ENCODE peak calls at places on chromosomes 13 and 19, in seven cellular contexts. R is omental fat pad; L is CD4-positive, alpha-beta T cell; G is BE2C; K is cardiac fibroblast; I is body of pancreas; J is upper lobe of left lung. Z is an unnamed sample.

GRCh38 chr13:23654111-23655110 is 84.2 kb downstream of the TNFRSF19 start:
- DNase-seq in R (no peak), L (no peak), G (no peak), K (peak), I (no peak), J (no peak), Z (no peak)

GRCh38 chr13:102769679-102770078 is 3.9 kb downstream of the TEX30 start:
- DNase-seq in R (no peak), L (no peak), G (no peak), K (peak), I (no peak), J (no peak), Z (no peak)

GRCh38 chr13:53368948-53369347 is 340.3 kb downstream of the OLFM4 start:
- DNase-seq in R (no peak), L (no peak), G (no peak), K (no peak), I (no peak), J (no peak), Z (no peak)

GRCh38 chr13:29162638-29163037 is 342.5 kb downstream of the MTUS2 start:
- DNase-seq in R (no peak), L (no peak), G (peak), K (peak), I (no peak), J (no peak), Z (no peak)

GRCh38 chr19:48798937-48799336 is 11.9 kb downstream of the BCAT2 start:
- DNase-seq in R (no peak), L (no peak), G (no peak), K (no peak), I (no peak), J (peak), Z (no peak)

GRCh38 chr19:4199699-4200293 is 17.3 kb downstream of the ANKRD24 start:
- DNase-seq in R (no peak), L (no peak), G (no peak), K (no peak), I (no peak), J (no peak), Z (no peak)

GRCh38 chr19:11203194-11204075 is 6.1 kb upstream of the KANK2 start:
- DNase-seq in R (peak), L (peak), G (peak), K (peak), I (peak), J (no peak), Z (no peak)

GRCh38 chr19:3821857-3822364 is 35.7 kb upstream of the MATK start:
- DNase-seq in R (peak), L (peak), G (peak), K (peak), I (peak), J (peak), Z (peak)

GRCh38 chr13:73850104-73850898 is 283.9 kb downstream of the KLF12 start:
- DNase-seq in R (no peak), L (no peak), G (no peak), K (no peak), I (no peak), J (no peak), Z (no peak)

GRCh38 chr13:44237276-44237767 is 136.3 kb upstream of the SERP2 start:
- DNase-seq in R (no peak), L (no peak), G (no peak), K (peak), I (peak), J (no peak), Z (no peak)

GRCh38 chr19:53951436-53951835 is 11.3 kb upstream of the CACNG8 start:
- DNase-seq in R (no peak), L (no peak), G (no peak), K (no peak), I (no peak), J (no peak), Z (no peak)

GRCh38 chr19:16612631-16613030 is 15.4 kb downstream of the MED26 start:
- DNase-seq in R (no peak), L (no peak), G (no peak), K (peak), I (no peak), J (no peak), Z (no peak)

GRCh38 chr13:51547425-51548176 is 36.7 kb upstream of the WDFY2 start:
- DNase-seq in R (no peak), L (no peak), G (no peak), K (no peak), I (no peak), J (no peak), Z (no peak)

GRCh38 chr13:31909889-31910551 is 121.6 kb upstream of the FRY start:
- DNase-seq in R (no peak), L (peak), G (peak), K (peak), I (peak), J (no peak), Z (no peak)

GRCh38 chr19:13011653-13012389 is 16.5 kb downstream of the NFIX start:
- DNase-seq in R (no peak), L (no peak), G (no peak), K (no peak), I (no peak), J (peak), Z (no peak)

GRCh38 chr13:70960841-70961443 is 852.7 kb upstream of the KLHL1 start:
- DNase-seq in R (no peak), L (no peak), G (peak), K (peak), I (no peak), J (no peak), Z (no peak)

GRCh38 chr13:77067519-77067918 is 40.6 kb upstream of the FBXL3 start:
- DNase-seq in R (no peak), L (no peak), G (no peak), K (no peak), I (no peak), J (no peak), Z (no peak)

GRCh38 chr13:106349080-106349841 is 186.2 kb downstream of the EFNB2 start:
- DNase-seq in R (no peak), L (no peak), G (peak), K (no peak), I (peak), J (peak), Z (no peak)

GRCh38 chr13:41954226-41954625 is 6.7 kb downstream of the VWA8 start:
- DNase-seq in R (no peak), L (no peak), G (no peak), K (no peak), I (no peak), J (no peak), Z (no peak)

GRCh38 chr13:51663980-51664957 is 80.0 kb downstream of the WDFY2 start:
- DNase-seq in R (no peak), L (no peak), G (no peak), K (peak), I (no peak), J (no peak), Z (no peak)

GRCh38 chr13:31073859-31074718 is 87.6 kb downstream of the HSPH1 start:
- DNase-seq in R (no peak), L (no peak), G (no peak), K (peak), I (no peak), J (no peak), Z (no peak)

GRCh38 chr13:78655007-78655406 is 3.9 kb downstream of the OBI1 start:
- DNase-seq in R (no peak), L (no peak), G (no peak), K (no peak), I (no peak), J (no peak), Z (no peak)

GRCh38 chr13:98769736-98770135 is 17.3 kb upstream of the SLC15A1 start:
- DNase-seq in R (no peak), L (no peak), G (no peak), K (no peak), I (no peak), J (no peak), Z (no peak)

GRCh38 chr19:10817291-10818038 is 18.5 kb downstream of the TMED1 start:
- DNase-seq in R (no peak), L (no peak), G (peak), K (peak), I (peak), J (peak), Z (no peak)

GRCh38 chr19:8571006-8571411 is 6.2 kb downstream of the MYO1F start:
- DNase-seq in R (no peak), L (peak), G (no peak), K (peak), I (no peak), J (no peak), Z (peak)

GRCh38 chr13:21435710-21436151 is 23.4 kb downstream of the ZDHHC20 start:
- DNase-seq in R (no peak), L (peak), G (no peak), K (peak), I (peak), J (no peak), Z (peak)

GRCh38 chr13:95256086-95256485 is 45.2 kb downstream of the ABCC4 start:
- DNase-seq in R (no peak), L (no peak), G (no peak), K (peak), I (no peak), J (no peak), Z (no peak)

GRCh38 chr19:47070756-47071155 is 22.3 kb upstream of the TMEM160 start:
- DNase-seq in R (no peak), L (no peak), G (no peak), K (no peak), I (no peak), J (no peak), Z (no peak)

GRCh38 chr19:50313812-50314536 is 15.2 kb downstream of the KCNC3 start:
- DNase-seq in R (no peak), L (no peak), G (no peak), K (no peak), I (peak), J (peak), Z (no peak)

GRCh38 chr19:15456441-15456840 is 6.7 kb upstream of the WIZ start:
- DNase-seq in R (no peak), L (no peak), G (no peak), K (no peak), I (no peak), J (peak), Z (no peak)

GRCh38 chr13:59111711-59112110 is 1052.0 kb downstream of the DIAPH3 start:
- DNase-seq in R (no peak), L (no peak), G (no peak), K (peak), I (no peak), J (no peak), Z (no peak)

GRCh38 chr13:73274147-73274546 is 215.3 kb downstream of the KLF5 start:
- DNase-seq in R (no peak), L (no peak), G (no peak), K (no peak), I (no peak), J (no peak), Z (no peak)

GRCh38 chr19:16370671-16371391 is 46.2 kb downstream of the KLF2 start:
- DNase-seq in R (no peak), L (no peak), G (no peak), K (no peak), I (no peak), J (no peak), Z (peak)

GRCh38 chr13:94712812-94713555 is 639 bp upstream of the SOX21 start:
- DNase-seq in R (no peak), L (no peak), G (peak), K (peak), I (peak), J (peak), Z (no peak)

DNA sequence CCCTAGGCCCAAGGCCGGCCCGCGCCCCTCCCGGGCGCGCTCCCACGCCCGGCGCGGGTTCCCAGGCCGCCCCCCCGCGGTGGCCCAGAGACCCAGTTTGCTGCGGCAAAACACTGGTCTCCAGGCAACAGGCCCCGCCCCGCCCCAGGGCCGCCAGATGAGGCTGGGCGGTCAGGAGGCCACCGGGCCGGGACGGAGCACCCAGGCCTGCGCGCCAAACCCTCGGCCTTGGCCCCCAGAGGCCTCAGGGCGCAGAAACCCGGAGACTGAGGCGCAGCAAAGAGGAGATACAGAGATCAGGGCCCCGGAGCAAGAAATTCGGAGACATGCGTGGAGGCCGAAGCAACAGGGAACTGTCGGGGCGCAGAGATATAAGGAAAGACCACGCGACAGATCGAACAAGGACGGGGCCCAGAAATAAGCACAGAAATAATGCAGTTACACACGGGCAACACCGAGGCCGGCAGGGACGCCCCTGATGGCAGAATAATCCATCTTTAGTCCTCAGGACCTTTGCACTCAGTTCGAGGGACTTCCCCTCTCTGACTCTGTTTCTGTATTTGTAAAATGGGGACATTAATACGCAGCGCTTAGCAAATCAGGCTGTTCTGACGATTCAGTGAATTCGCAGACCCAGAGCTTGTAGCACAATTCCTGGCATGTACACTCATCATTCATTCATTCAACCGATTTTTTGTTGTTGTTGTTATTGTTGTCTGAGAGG is 20.8 kb upstream of the ERCC1 start:
- DNase-seq in R (peak), L (peak), G (peak), K (peak), I (peak), J (peak), Z (peak)
- TF ChIP-seq CTCF in R (no peak), L (no peak), G (no peak), K (no peak), I (no peak), J (peak), Z (no peak)

GRCh38 chr13:110644892-110645521 is 29.7 kb downstream of the NAXD start:
- DNase-seq in R (no peak), L (peak), G (peak), K (peak), I (peak), J (peak), Z (no peak)
- TF ChIP-seq CTCF in R (no peak), L (no peak), G (peak), K (peak), I (peak), J (peak), Z (no peak)

DNA sequence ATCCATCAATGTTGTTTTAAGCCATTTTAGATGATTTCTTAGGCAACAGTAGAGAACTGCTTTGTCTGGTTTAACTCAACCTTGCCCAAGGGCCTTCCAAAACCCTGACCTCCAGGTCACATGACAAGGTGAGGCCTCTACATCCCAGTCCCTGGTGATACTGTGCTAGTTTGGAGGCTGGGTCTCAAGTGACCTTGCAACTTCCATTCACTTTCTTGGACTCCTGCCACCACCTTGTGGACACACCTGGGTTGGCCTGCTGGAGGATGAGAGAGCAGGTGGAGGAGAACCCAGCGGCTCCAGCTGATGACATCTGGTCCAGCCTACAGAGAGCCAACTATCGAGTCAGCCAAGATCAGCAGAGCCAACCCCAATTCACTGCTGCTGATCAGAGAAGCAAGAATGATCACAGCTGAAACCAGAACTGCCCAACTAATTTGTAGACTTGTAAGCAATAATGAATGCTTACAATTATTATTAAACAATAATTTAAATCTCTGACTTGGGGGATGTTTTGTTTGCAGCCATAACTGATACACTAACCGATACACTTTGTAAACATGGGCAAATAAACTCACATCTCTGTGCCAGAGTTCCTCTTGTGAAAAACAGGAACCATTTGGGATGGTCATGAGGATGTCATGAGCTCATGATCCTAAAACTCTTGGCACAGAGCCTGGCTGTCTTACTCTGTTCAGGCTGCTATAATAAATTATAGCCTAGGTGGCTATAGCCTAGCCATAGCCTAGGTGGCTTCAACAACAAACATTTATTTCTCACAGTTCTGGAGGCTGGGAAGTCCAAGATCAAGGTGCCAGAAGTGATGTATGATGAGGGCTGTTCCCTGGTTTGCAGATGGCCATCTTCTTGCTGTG is 11.5 kb downstream of the FAM187B start:
- DNase-seq in R (no peak), L (peak), G (no peak), K (no peak), I (peak), J (no peak), Z (no peak)
- TF ChIP-seq CTCF in R (no peak), L (peak), G (no peak), K (no peak), I (no peak), J (no peak), Z (no peak)

DNA sequence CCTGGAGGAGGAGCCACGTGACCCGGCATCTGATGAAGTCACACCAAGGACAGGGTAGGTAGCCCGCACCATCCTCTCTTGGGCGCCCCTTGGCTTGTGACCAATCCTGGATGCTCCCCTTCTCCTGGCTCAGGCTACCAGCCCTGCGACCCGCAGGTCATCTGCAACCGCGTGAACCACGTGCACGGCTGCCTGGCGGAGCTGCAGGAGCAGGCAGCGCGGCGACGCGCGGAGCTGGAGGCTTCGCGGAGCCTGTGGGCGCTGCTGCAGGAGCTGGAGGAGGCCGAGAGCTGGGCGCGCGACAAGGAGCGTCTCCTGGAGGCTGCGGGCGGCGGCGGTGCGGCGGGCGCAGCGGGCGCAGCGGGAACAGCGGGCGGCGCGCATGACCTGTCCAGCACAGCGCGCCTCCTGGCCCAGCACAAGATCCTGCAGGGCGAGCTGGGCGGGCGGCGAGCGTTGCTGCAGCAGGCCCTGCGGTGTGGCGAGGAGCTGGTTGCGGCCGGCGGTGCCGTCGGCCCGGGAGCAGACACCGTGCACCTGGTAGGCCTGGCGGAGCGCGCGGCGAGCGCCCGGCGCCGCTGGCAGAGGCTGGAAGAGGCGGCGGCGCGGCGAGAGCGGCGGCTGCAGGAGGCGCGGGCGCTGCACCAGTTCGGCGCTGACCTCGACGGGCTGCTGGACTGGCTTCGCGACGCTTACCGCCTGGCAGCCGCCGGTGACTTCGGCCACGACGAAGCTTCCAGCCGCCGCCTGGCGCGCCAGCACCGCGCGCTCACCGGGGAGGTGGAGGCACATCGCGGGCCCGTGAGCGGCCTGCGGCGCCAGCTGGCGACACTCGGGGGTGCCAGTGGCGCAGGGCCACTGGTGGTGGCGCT is 45.9 kb downstream of the SPTBN4 start:
- DNase-seq in R (no peak), L (no peak), G (no peak), K (peak), I (peak), J (peak), Z (no peak)
- TF ChIP-seq CTCF in R (no peak), L (no peak), G (no peak), K (no peak), I (no peak), J (no peak), Z (no peak)

GRCh38 chr13:97515643-97516042 is 81.7 kb downstream of the RAP2A start:
- DNase-seq in R (no peak), L (no peak), G (no peak), K (no peak), I (no peak), J (no peak), Z (no peak)
- TF ChIP-seq CTCF in R (no peak), L (no peak), G (no peak), K (no peak), I (no peak), J (no peak), Z (no peak)

GRCh38 chr19:806815-807421 is 9.7 kb downstream of the PTBP1 start:
- DNase-seq in R (no peak), L (no peak), G (no peak), K (no peak), I (peak), J (peak), Z (no peak)
- TF ChIP-seq CTCF in R (no peak), L (no peak), G (no peak), K (no peak), I (no peak), J (no peak), Z (no peak)

GRCh38 chr19:38719761-38720558 is 24.3 kb downstream of the CAPN12 start:
- DNase-seq in R (no peak), L (no peak), G (no peak), K (peak), I (no peak), J (peak), Z (no peak)
- TF ChIP-seq CTCF in R (no peak), L (no peak), G (no peak), K (no peak), I (no peak), J (no peak), Z (no peak)

Z was measured in natural killer cell.